ENCODE peak calls at places on chromosome X, in nine cellular contexts. E is NCI-H510A treated with DMSO at 0.1 percent for 48 hours, S is NCI-H460, H is HCT116, G is C1 segment of cervical spinal cord, J is hepatic stellate cell, L is hepatocyte, R is EL, M is right atrium auricular region. F is an unnamed sample.

GRCh38 chrX:15451913-15452312 is 41.2 kb downstream of the PIR start:
- DNase-seq in G (no peak), R (peak), H (no peak), J (no peak), S (no peak), M (no peak), L (no peak), E (no peak), F (no peak)

GRCh38 chrX:42948723-42949122 is 170.8 kb upstream of the PPP1R2C start:
- DNase-seq in S (no peak), R (no peak), H (no peak), G (no peak), E (no peak), M (no peak), J (no peak), L (no peak), F (no peak)

GRCh38 chrX:17549005-17549685 is 174.1 kb downstream of the NHS start:
- DNase-seq in L (no peak), E (peak), R (no peak), H (no peak), G (no peak), J (no peak), M (no peak), S (no peak), F (no peak)

GRCh38 chrX:104137496-104137895 is 19.3 kb downstream of the SLC25A53 start:
- DNase-seq in J (no peak), M (no peak), R (peak), H (peak), L (no peak), S (no peak), E (no peak), G (no peak), F (no peak)

GRCh38 chrX:98448524-98448923 is 1564.8 kb downstream of the RPA4 start:
- DNase-seq in J (no peak), M (no peak), L (no peak), H (no peak), S (no peak), R (no peak), G (no peak), E (no peak), F (no peak)

GRCh38 chrX:109848451-109849050 is 115.5 kb upstream of the ACSL4 start:
- DNase-seq in J (no peak), S (no peak), M (no peak), E (no peak), L (no peak), R (no peak), G (no peak), H (no peak), F (no peak)

GRCh38 chrX:153380691-153381090 is 20.5 kb downstream of the PNMA6E start:
- DNase-seq in G (no peak), M (no peak), H (no peak), J (no peak), R (no peak), S (no peak), L (no peak), E (no peak), F (no peak)

GRCh38 chrX:72126048-72126415 is 5.7 kb downstream of the RTL5 start:
- DNase-seq in R (no peak), E (no peak), M (no peak), J (no peak), L (no peak), S (no peak), H (no peak), G (no peak), F (no peak)

GRCh38 chrX:41381685-41382084 is 47.7 kb downstream of the DDX3X start:
- DNase-seq in G (no peak), M (peak), S (peak), E (no peak), R (peak), J (peak), H (peak), L (peak), F (peak)

GRCh38 chrX:15973299-15973698 is 118.7 kb upstream of the AP1S2 start:
- DNase-seq in L (peak), G (peak), M (no peak), S (peak), J (peak), H (peak), R (peak), E (no peak), F (peak)

GRCh38 chrX:39460491-39460890 is 637.3 kb downstream of the BCOR start:
- DNase-seq in S (no peak), L (no peak), H (no peak), G (no peak), M (no peak), J (no peak), R (no peak), E (no peak), F (no peak)

GRCh38 chrX:134480061-134480460 is 20.1 kb downstream of the HPRT1 start:
- DNase-seq in S (no peak), J (no peak), E (no peak), G (no peak), R (peak), L (no peak), M (no peak), H (no peak), F (no peak)

GRCh38 chrX:10709276-10709675 is 88.9 kb upstream of the MID1 start:
- DNase-seq in H (no peak), J (no peak), R (no peak), E (no peak), M (no peak), G (no peak), S (no peak), L (no peak), F (no peak)

GRCh38 chrX:56800801-56801200 is 71.8 kb downstream of the NBDY start:
- DNase-seq in J (no peak), H (no peak), L (no peak), S (no peak), R (no peak), M (no peak), G (no peak), E (no peak), F (no peak)

GRCh38 chrX:134512566-134512965 is 52.6 kb downstream of the HPRT1 start:
- DNase-seq in G (no peak), S (no peak), L (peak), J (peak), M (no peak), R (peak), E (no peak), H (peak), F (no peak)

GRCh38 chrX:39753296-39753996 is 344.3 kb downstream of the BCOR start:
- DNase-seq in E (peak), H (no peak), R (peak), S (no peak), G (no peak), J (no peak), M (no peak), L (peak), F (no peak)

GRCh38 chrX:95056901-95057300 is 1382.9 kb downstream of the FAM133A start:
- DNase-seq in M (no peak), L (no peak), H (no peak), G (no peak), R (peak), E (no peak), S (peak), J (no peak), F (no peak)

GRCh38 chrX:49166914-49167739 is 4.6 kb downstream of the MAGIX start:
- DNase-seq in G (peak), S (no peak), E (peak), H (no peak), M (peak), J (peak), L (peak), R (peak), F (no peak)

GRCh38 chrX:43940811-43941210 is 32.4 kb downstream of the NDP start:
- DNase-seq in R (peak), G (no peak), M (no peak), J (no peak), E (no peak), S (no peak), H (no peak), L (peak), F (no peak)

F was measured in HuH-7.